ENCODE peak calls at places on chromosome 7, in six cellular contexts. M, U, O, H, V and B are unnamed samples.

GRCh38 chr7:77326131-77326530 is 90.0 kb downstream of the GSAP start:
- DNase-seq in M (no peak), U (no peak), O (peak; percentile 47), H (no peak), V (no peak), B (peak; percentile 58)

GRCh38 chr7:1235501-1236131 is 2.9 kb downstream of the UNCX start:
- DNase-seq in M (peak; percentile 54), U (no peak), O (no peak), H (no peak), V (no peak), B (peak; percentile 76)

GRCh38 chr7:106681815-106682495 is 21.0 kb upstream of the CCDC71L start:
- DNase-seq in M (peak; percentile 48), U (no peak), O (peak; percentile 95), H (no peak), V (no peak), B (no peak)

GRCh38 chr7:44698046-44698580 is 50.5 kb upstream of the ZMIZ2 start:
- DNase-seq in M (no peak), U (no peak), O (no peak), H (no peak), V (no peak), B (no peak)

GRCh38 chr7:149325248-149325647 is 63.3 kb downstream of the ZNF783 start:
- DNase-seq in M (no peak), U (no peak), O (no peak), H (no peak), V (no peak), B (peak; percentile 19)

GRCh38 chr7:118583651-118584050 is 359.1 kb downstream of the ANKRD7 start:
- DNase-seq in M (no peak), U (no peak), O (no peak), H (no peak), V (no peak), B (no peak)

GRCh38 chr7:85068796-85069195 is 118.1 kb downstream of the SEMA3D start:
- DNase-seq in M (peak; percentile 6), U (no peak), O (peak; percentile 40), H (no peak), V (no peak), B (peak; percentile 16)

GRCh38 chr7:16365177-16365576 is 56.2 kb downstream of the CRPPA start:
- DNase-seq in M (no peak), U (no peak), O (no peak), H (no peak), V (no peak), B (no peak)

GRCh38 chr7:128074336-128074735 is 43.1 kb upstream of the LRRC4 start:
- DNase-seq in M (no peak), U (no peak), O (no peak), H (no peak), V (no peak), B (no peak)

GRCh38 chr7:70634610-70635068 is 497.3 kb upstream of the GALNT17 start:
- DNase-seq in M (no peak), U (no peak), O (no peak), H (peak; percentile 29), V (no peak), B (peak; percentile 20)

GRCh38 chr7:157228864-157229422 is 90.2 kb downstream of the UBE3C start:
- DNase-seq in M (peak; percentile 53), U (peak; percentile 27), O (peak; percentile 36), H (no peak), V (no peak), B (peak; percentile 70)

GRCh38 chr7:54773472-54774399 is 14.7 kb upstream of the SEC61G start:
- DNase-seq in M (peak; percentile 93), U (peak; percentile 73), O (peak; percentile 86), H (peak; percentile 67), V (no peak), B (peak; percentile 74)

GRCh38 chr7:72785166-72785955 is 42.6 kb downstream of the TYW1B start:
- DNase-seq in M (no peak), U (no peak), O (no peak), H (no peak), V (no peak), B (no peak)

GRCh38 chr7:74579800-74580685 is 77.5 kb upstream of the GTF2I start:
- DNase-seq in M (peak; percentile 89), U (peak; percentile 94), O (no peak), H (no peak), V (no peak), B (no peak)

GRCh38 chr7:31761646-31762045 is 74.6 kb downstream of the PPP1R17 start:
- DNase-seq in M (no peak), U (no peak), O (no peak), H (no peak), V (no peak), B (no peak)

GRCh38 chr7:55185941-55186609 is 167.3 kb downstream of the EGFR start:
- DNase-seq in M (peak; percentile 85), U (peak; percentile 78), O (peak; percentile 42), H (peak; percentile 17), V (no peak), B (no peak)

GRCh38 chr7:55499591-55499990 is 72.7 kb downstream of the VOPP1 start:
- DNase-seq in M (no peak), U (no peak), O (no peak), H (no peak), V (no peak), B (no peak)

GRCh38 chr7:50781894-50782293 is 802 bp downstream of the GRB10 start:
- DNase-seq in M (no peak), U (no peak), O (no peak), H (no peak), V (no peak), B (no peak)
- TF ChIP-seq MYC in M (no peak), U (no peak), O (no peak), H (no peak), V (no peak), B (no peak)

GRCh38 chr7:38550881-38551280 is 80.3 kb downstream of the AMPH start:
- DNase-seq in M (no peak), U (no peak), O (no peak), H (no peak), V (no peak), B (no peak)
- TF ChIP-seq MAX in M (no peak), U (no peak), O (no peak), H (no peak), V (no peak), B (no peak)

GRCh38 chr7:95688931-95689453 is 83.4 kb upstream of the DYNC1I1 start:
- DNase-seq in M (no peak), U (no peak), O (no peak), H (no peak), V (no peak), B (no peak)

GRCh38 chr7:95686109-95686508 is 86.2 kb upstream of the DYNC1I1 start:
- DNase-seq in M (peak; percentile 81), U (peak; percentile 40), O (peak; percentile 64), H (no peak), V (no peak), B (peak; percentile 54)

GRCh38 chr7:95690367-95690947 is 81.9 kb upstream of the DYNC1I1 start:
- DNase-seq in M (peak; percentile 73), U (peak; percentile 47), O (peak; percentile 59), H (peak; percentile 27), V (peak; percentile 8), B (peak; percentile 54)

GRCh38 chr7:95684505-95684904 is 87.8 kb upstream of the DYNC1I1 start:
- DNase-seq in M (no peak), U (no peak), O (no peak), H (no peak), V (no peak), B (no peak)

GRCh38 chr7:95687759-95688343 is 84.5 kb upstream of the DYNC1I1 start:
- DNase-seq in M (peak; percentile 71), U (peak; percentile 44), O (peak; percentile 29), H (peak; percentile 13), V (no peak), B (peak; percentile 41)
- TF ChIP-seq MYC in M (no peak), U (no peak), O (no peak), H (no peak), V (no peak), B (no peak)

DNA sequence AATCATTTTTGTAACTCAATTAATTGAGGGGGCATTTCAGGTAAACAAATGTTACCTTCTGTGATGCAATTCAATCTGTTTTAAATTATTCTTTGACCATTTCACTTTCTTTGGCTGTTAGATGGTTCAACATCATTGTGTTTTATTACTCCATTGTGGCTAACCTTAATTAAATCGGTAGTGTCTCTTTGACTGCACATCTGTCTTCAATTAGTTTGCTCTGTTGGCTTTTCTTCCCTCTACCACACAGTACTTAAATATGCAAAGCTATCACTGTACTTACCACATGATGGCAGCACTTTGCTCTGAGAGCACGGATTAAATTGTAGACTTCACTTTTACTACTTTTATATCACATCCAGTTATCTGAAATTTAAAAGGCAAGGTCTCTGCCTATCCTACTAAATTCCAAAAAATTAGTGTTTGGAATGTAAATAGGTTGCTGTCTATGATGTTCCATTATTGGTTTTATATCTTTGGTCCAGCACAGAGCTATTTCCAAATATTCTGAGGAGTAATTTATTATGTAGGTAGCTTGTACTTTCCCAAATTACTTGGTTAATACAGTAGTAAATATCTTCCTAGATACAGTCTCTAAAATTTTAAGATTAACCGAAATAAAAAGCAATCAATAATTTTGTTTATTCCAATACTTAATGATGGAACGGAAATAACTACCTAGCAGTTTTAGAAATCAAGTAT is 352.0 kb downstream of the PCLO start:
- DNase-seq in M (peak; percentile 63), U (peak; percentile 18), O (peak; percentile 70), H (no peak), V (no peak), B (peak; percentile 63)
- TF ChIP-seq MAX in M (no peak), U (no peak), O (no peak), H (no peak), V (no peak), B (no peak)

DNA sequence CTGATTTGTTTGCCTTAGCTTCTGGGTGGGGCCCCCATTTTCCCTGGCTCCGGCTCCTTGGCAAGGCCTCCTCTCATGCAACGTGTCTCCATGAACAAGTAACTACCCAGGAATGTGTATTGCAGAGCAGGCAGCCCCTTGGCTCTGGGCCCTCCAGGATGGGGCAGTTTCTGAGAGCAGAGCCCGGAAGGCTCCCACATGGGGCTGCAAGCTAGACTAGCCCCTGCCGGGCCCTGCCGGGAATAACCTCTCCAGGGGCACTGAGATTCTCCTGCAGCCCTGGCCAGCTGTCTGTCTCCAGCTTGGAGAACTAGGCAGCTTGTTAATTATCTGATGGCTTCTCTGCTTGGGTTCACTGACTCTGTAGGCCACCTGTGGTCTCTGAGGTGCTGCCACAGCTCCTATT is 184.0 kb upstream of the INHBA start:
- DNase-seq in M (no peak), U (no peak), O (no peak), H (no peak), V (no peak), B (no peak)
- TF ChIP-seq MYC in M (no peak), U (no peak), O (no peak), H (no peak), V (no peak), B (no peak)